ENCODE peak calls at places on chromosome 1, in ten cellular contexts. V is colonic mucosa; O is neural crest cell; L is NCI-H2081; D is stimulated activated CD4-positive, alpha-beta T cell treated with anti-CD3 and anti-CD28 coated beads, Interleukin-4, amount 100 ng/mL, for 1 hour; S is AML-193; Z is body of pancreas; W is AG09319; Q is NCI-H510A; E is activated CD4-positive, alpha-beta T cell treated with anti-CD3 and anti-CD28 coated beads, Interleukin-2, amount 50 U/mL, for 4 hours. P is an unnamed sample.

GRCh38 chr1:212559929-212560328 is 48.6 kb upstream of the ATF3 start:
- DNase-seq in V (no peak), O (no peak), L (no peak), D (no peak), S (no peak), Z (no peak), W (no peak), Q (no peak), E (no peak), P (no peak)

GRCh38 chr1:185733818-185734709 is at the start of gene HMCN1:
- DNase-seq in V (peak), O (peak), L (peak), D (peak), S (no peak), Z (peak), W (no peak), Q (peak), E (no peak), P (peak)

GRCh38 chr1:244329591-244330317 is 122.0 kb downstream of the ADSS2 start:
- DNase-seq in V (no peak), O (no peak), L (no peak), D (no peak), S (no peak), Z (no peak), W (no peak), Q (no peak), E (no peak), P (no peak)

GRCh38 chr1:225933072-225933471 is 7.9 kb downstream of the LEFTY2 start:
- DNase-seq in V (no peak), O (no peak), L (no peak), D (no peak), S (no peak), Z (no peak), W (no peak), Q (no peak), E (no peak), P (no peak)

GRCh38 chr1:232886304-232886703 is 64.1 kb upstream of the NTPCR start:
- DNase-seq in V (no peak), O (no peak), L (no peak), D (no peak), S (no peak), Z (no peak), W (no peak), Q (no peak), E (no peak), P (no peak)

GRCh38 chr1:96845464-96845863 is 123.9 kb downstream of the PTBP2 start:
- DNase-seq in V (peak), O (peak), L (no peak), D (peak), S (peak), Z (peak), W (no peak), Q (no peak), E (peak), P (peak)

GRCh38 chr1:62621907-62622306 is 24.6 kb downstream of the ANGPTL3 start:
- DNase-seq in V (no peak), O (no peak), L (no peak), D (no peak), S (peak), Z (peak), W (peak), Q (no peak), E (no peak), P (peak)

GRCh38 chr1:200738733-200739498 is at the start of gene CAMSAP2:
- DNase-seq in V (peak), O (peak), L (peak), D (peak), S (peak), Z (peak), W (peak), Q (peak), E (peak), P (peak)

GRCh38 chr1:96145486-96145885 is 576.1 kb upstream of the PTBP2 start:
- DNase-seq in V (no peak), O (no peak), L (no peak), D (no peak), S (no peak), Z (no peak), W (no peak), Q (no peak), E (no peak), P (no peak)

GRCh38 chr1:101739826-101740330 is 256.8 kb downstream of the OLFM3 start:
- DNase-seq in V (no peak), O (no peak), L (no peak), D (no peak), S (no peak), Z (no peak), W (no peak), Q (no peak), E (no peak), P (no peak)

GRCh38 chr1:157403608-157404007 is 148.7 kb downstream of the FCRL5 start:
- DNase-seq in V (peak), O (no peak), L (no peak), D (no peak), S (no peak), Z (no peak), W (no peak), Q (no peak), E (no peak), P (no peak)

GRCh38 chr1:219460561-219461511 is 152.1 kb downstream of the ZC3H11B start:
- DNase-seq in V (no peak), O (no peak), L (no peak), D (no peak), S (peak), Z (no peak), W (peak), Q (no peak), E (no peak), P (no peak)

GRCh38 chr1:21822349-21822748 is 10.3 kb downstream of the LDLRAD2 start:
- DNase-seq in V (no peak), O (no peak), L (no peak), D (no peak), S (no peak), Z (no peak), W (no peak), Q (no peak), E (no peak), P (no peak)